ENCODE peak calls at places on chromosomes 11 and 22, in four cellular contexts. R is stimulated activated CD4-positive, alpha-beta T cell treated with anti-CD3 and anti-CD28 coated beads, Interleukin-1b, Interleukin-23, amount 100 ng/mL, for 1 hour; U is NAMALWA; Q is pons. N is an unnamed sample.
A peak's percentile ranks its signal among the peaks of the same experiment; 100 is the strongest.

GRCh38 chr22:33493476-33494205 is 426.6 kb downstream of the LARGE1 start:
- DNase-seq in R (no peak), U (no peak), Q (no peak), N (no peak)

GRCh38 chr11:62505112-62505783 is 41.4 kb downstream of the AHNAK start:
- DNase-seq in R (no peak), U (peak; percentile 14), Q (no peak), N (no peak)

GRCh38 chr11:68954970-68955958 is 25.5 kb downstream of the MRGPRD start:
- DNase-seq in R (no peak), U (no peak), Q (no peak), N (no peak)

GRCh38 chr11:64844330-64845124 is at the start of gene CDC42BPG:
- DNase-seq in R (no peak), U (peak; percentile 87), Q (no peak), N (peak; percentile 44)

GRCh38 chr22:41910050-41910598 is 4.8 kb downstream of the SHISA8 start:
- DNase-seq in R (no peak), U (no peak), Q (no peak), N (no peak)

GRCh38 chr11:104916442-104916841 is 18.2 kb upstream of the CASP12 start:
- DNase-seq in R (no peak), U (no peak), Q (no peak), N (no peak)

GRCh38 chr22:43616645-43617044 is 195.5 kb downstream of the EFCAB6 start:
- DNase-seq in R (no peak), U (no peak), Q (no peak), N (no peak)

GRCh38 chr11:83573097-83573496 is 286.9 kb upstream of the CCDC90B start:
- DNase-seq in R (no peak), U (no peak), Q (no peak), N (no peak)

GRCh38 chr11:9091044-9091936 is at the start of gene SCUBE2:
- DNase-seq in R (no peak), U (no peak), Q (no peak), N (no peak)

GRCh38 chr22:46070215-46070721 is 80.1 kb upstream of the PPARA start:
- DNase-seq in R (no peak), U (peak; percentile 8), Q (no peak), N (no peak)

GRCh38 chr22:36423461-36424404 is 36.0 kb upstream of the MYH9 start:
- DNase-seq in R (no peak), U (no peak), Q (peak; percentile 28), N (no peak)

GRCh38 chr11:13166036-13166435 is 111.6 kb upstream of the BMAL1 start:
- DNase-seq in R (no peak), U (no peak), Q (no peak), N (no peak)

GRCh38 chr11:66810576-66811185 is 32.6 kb upstream of the RCE1 start:
- DNase-seq in R (no peak), U (no peak), Q (no peak), N (no peak)

GRCh38 chr11:64457416-64458010 is 98.6 kb downstream of the RPS6KA4 start:
- DNase-seq in R (no peak), U (no peak), Q (no peak), N (no peak)

GRCh38 chr11:94224078-94224477 is 80.3 kb upstream of the IZUMO1R start:
- DNase-seq in R (no peak), U (no peak), Q (no peak), N (no peak)

GRCh38 chr22:23849009-23850006 is 8.4 kb upstream of the SLC2A11 start:
- DNase-seq in R (peak; percentile 86), U (peak; percentile 84), Q (no peak), N (peak; percentile 86)

GRCh38 chr22:50641696-50642607 is 14.0 kb upstream of the ARSA start:
- DNase-seq in R (no peak), U (peak; percentile 39), Q (peak; percentile 74), N (peak; percentile 54)

GRCh38 chr22:26482171-26482570 is 1.4 kb downstream of the HPS4 start:
- DNase-seq in R (no peak), U (peak; percentile 53), Q (no peak), N (no peak)

GRCh38 chr11:130477646-130478203 is 29.3 kb downstream of the ADAMTS15 start:
- DNase-seq in R (no peak), U (no peak), Q (no peak), N (no peak)

GRCh38 chr11:102287963-102288744 is 29.1 kb upstream of the BIRC3 start:
- DNase-seq in R (no peak), U (peak; percentile 88), Q (peak; percentile 84), N (peak; percentile 79)

GRCh38 chr11:130146797-130147196 is 12.8 kb upstream of the ST14 start:
- DNase-seq in R (no peak), U (peak; percentile 66), Q (peak; percentile 92), N (peak; percentile 60)